ENCODE peak calls at places on chromosomes 6 and 20, in nine cellular contexts. V, C, Z, U, E, W, F, L and J are unnamed samples.

GRCh38 chr6:154683756-154684523 is 49.3 kb upstream of the SCAF8 start:
- DNase-seq in V (no peak), C (peak), Z (no peak), U (no peak), E (no peak), W (no peak), F (no peak), L (no peak), J (no peak)

GRCh38 chr6:104908031-104908430 is 48.3 kb upstream of the HACE1 start:
- DNase-seq in V (no peak), C (peak), Z (no peak), U (peak), E (no peak), W (no peak), F (no peak), L (no peak), J (no peak)

GRCh38 chr6:100553243-100553642 is 88.5 kb upstream of the SIM1 start:
- DNase-seq in V (no peak), C (no peak), Z (no peak), U (no peak), E (no peak), W (no peak), F (no peak), L (no peak), J (no peak)

GRCh38 chr6:135265278-135265677 is 84.2 kb downstream of the MYB start:
- DNase-seq in V (no peak), C (no peak), Z (no peak), U (no peak), E (no peak), W (no peak), F (no peak), L (no peak), J (no peak)

GRCh38 chr6:90121982-90122381 is 174.7 kb downstream of the BACH2 start:
- DNase-seq in V (no peak), C (peak), Z (no peak), U (no peak), E (no peak), W (no peak), F (no peak), L (no peak), J (no peak)

GRCh38 chr20:56343861-56344381 is 14.9 kb upstream of the FAM210B start:
- DNase-seq in V (peak), C (peak), Z (peak), U (peak), E (peak), W (peak), F (no peak), L (no peak), J (peak)

GRCh38 chr6:151018911-151019795 is 153.7 kb downstream of the MTHFD1L start:
- DNase-seq in V (no peak), C (no peak), Z (no peak), U (no peak), E (no peak), W (peak), F (no peak), L (no peak), J (no peak)

GRCh38 chr6:160419488-160419887 is 71.3 kb downstream of the SLC22A3 start:
- DNase-seq in V (no peak), C (no peak), Z (no peak), U (no peak), E (no peak), W (no peak), F (no peak), L (no peak), J (no peak)

DNA sequence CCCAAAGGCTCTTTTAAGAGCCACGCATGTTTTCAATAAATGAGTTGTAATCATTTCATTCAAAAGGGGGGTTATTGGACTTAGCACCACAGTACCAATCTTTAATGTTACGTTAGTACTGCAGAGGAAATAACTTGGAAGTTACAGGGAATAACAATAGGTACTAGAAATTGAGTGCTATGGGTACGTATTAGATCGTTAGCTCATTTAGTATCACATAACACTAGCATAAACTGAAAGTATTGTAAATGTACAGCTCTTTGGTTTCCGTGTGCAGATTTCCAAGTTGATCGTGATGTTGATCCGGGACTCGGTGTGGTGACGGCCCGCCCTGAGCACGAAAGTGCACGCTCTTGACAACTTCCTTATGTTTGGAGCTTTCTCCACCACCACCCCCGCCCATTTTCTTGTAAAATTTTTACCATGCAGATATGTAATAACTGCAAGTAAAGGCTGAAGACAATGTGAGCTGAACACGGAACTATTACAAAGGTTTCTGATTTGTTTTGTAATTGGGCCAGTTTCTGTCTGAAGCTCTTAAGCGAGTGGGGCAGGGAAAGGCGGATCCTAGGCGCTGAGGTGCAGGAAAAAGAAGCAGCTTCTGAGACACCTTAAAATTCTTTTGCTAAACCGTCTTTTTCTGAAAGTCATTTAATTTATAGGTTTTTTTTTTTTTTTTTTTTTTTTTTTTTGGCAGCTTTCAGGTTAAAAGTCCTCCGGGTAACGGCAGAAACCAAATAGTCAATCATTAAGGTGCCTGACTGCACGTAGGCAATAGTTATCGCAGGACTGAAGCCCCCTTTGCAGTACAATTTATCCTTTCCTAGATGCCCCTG is 71.6 kb downstream of the HFE start:
- DNase-seq in V (peak), C (peak), Z (peak), U (peak), E (peak), W (peak), F (no peak), L (peak), J (peak)
- TF ChIP-seq POLR2A in V (peak), C (no peak), Z (no peak), U (peak), E (peak), W (no peak), F (no peak), L (peak), J (no peak)

GRCh38 chr6:167678102-167679101 is 148.3 kb upstream of the AFDN start:
- DNase-seq in V (peak), C (no peak), Z (no peak), U (no peak), E (peak), W (peak), F (no peak), L (peak), J (peak)
- TF ChIP-seq POLR2A in V (no peak), C (no peak), Z (no peak), U (no peak), E (no peak), W (peak), F (no peak), L (no peak), J (no peak)

DNA sequence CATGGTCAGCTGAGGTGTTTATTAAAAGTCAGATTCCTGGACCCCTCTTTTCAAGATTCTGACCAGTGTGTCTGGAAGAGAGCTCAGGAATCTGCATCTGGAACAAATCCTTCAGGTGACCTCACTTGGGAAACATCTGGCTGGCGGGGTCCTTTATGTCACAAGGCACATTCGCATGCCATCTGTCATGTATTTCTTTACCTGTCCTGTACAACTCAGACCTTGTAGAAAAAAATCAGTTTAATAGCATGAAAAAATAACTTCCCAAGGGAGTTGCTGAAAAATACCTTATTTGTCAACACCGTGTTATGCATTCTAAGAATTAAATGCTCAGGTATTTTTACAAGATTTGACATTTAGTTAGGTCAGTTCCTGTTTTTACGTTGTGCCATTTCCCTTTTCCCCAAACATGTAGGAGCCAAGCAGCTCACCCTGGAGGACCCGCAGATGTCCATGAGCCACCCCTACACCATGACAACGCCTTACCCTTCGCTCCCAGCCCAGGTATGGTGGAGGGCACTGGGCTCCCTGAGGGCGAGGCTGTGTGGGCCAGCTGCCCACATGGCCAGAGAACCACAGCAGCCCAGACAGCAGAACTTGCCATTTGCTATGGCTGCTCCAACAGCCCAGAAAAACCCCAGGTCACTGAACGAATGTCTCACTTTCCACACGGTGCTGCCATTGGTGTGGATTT is 4.0 kb downstream of the IRF4 start:
- DNase-seq in V (no peak), C (no peak), Z (no peak), U (no peak), E (no peak), W (no peak), F (no peak), L (no peak), J (no peak)
- TF ChIP-seq POLR2A in V (no peak), C (no peak), Z (no peak), U (no peak), E (no peak), W (no peak), F (no peak), L (no peak), J (no peak)

GRCh38 chr6:149593443-149593842 is 27.3 kb downstream of the GINM1 start:
- DNase-seq in V (no peak), C (no peak), Z (no peak), U (no peak), E (no peak), W (no peak), F (no peak), L (no peak), J (no peak)

DNA sequence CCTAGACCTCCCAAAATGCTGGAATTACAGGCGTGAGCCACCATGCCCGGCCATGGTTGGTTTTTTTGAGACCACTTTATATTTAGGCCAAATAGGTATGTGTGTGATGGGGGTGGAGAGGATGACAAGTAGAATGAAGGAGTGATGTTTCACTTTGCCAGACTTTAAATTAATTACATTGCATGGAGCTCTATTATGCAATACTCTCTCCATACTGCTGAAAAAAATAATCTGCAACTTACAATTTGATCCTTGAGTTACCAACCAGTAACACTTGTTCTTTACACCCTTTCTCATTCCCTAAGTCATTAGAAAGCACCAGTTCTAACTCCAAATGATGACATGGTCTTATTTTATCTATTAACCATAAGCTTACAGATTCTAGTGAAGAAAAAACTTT is 26.8 kb downstream of the GINM1 start:
- DNase-seq in V (no peak), C (no peak), Z (no peak), U (no peak), E (no peak), W (no peak), F (no peak), L (no peak), J (no peak)
- TF ChIP-seq POLR2A in V (no peak), C (no peak), Z (no peak), U (no peak), E (no peak), W (no peak), F (no peak), L (no peak), J (no peak)